ENCODE peak calls at places on chromosomes 7 and 10, in six cellular contexts. One of them, this sample, is unnamed.

GRCh38 chr7:134454277-134454676 is 4.6 kb downstream of the AKR1B1 start:
- DNase-seq in SIG-M5: no peak
- DNase-seq in kidney tubule cell: no peak
- DNase-seq in NCI-H2029: no peak
- DNase-seq in OCI-M1: peak
- DNase-seq in natural killer cell treated with Interleukin-12 subunit alpha and Interleukin-12 subunit beta and Interleukin-15 and Interleukin-18, amount 100 ng/mL, for 72 hours: no peak
- DNase-seq in this sample: no peak

GRCh38 chr7:46206474-46207060 is 285.5 kb upstream of the IGFBP3 start:
- DNase-seq in SIG-M5: no peak
- DNase-seq in kidney tubule cell: peak
- DNase-seq in NCI-H2029: no peak
- DNase-seq in OCI-M1: no peak
- DNase-seq in natural killer cell treated with Interleukin-12 subunit alpha and Interleukin-12 subunit beta and Interleukin-15 and Interleukin-18, amount 100 ng/mL, for 72 hours: no peak
- DNase-seq in this sample: no peak

GRCh38 chr10:36354633-36355032 is 712.5 kb upstream of the FZD8 start:
- DNase-seq in SIG-M5: no peak
- DNase-seq in kidney tubule cell: no peak
- DNase-seq in NCI-H2029: no peak
- DNase-seq in OCI-M1: no peak
- DNase-seq in natural killer cell treated with Interleukin-12 subunit alpha and Interleukin-12 subunit beta and Interleukin-15 and Interleukin-18, amount 100 ng/mL, for 72 hours: no peak
- DNase-seq in this sample: no peak

GRCh38 chr7:3091631-3092030 is 48.0 kb upstream of the CARD11 start:
- DNase-seq in SIG-M5: no peak
- DNase-seq in kidney tubule cell: no peak
- DNase-seq in NCI-H2029: no peak
- DNase-seq in OCI-M1: no peak
- DNase-seq in natural killer cell treated with Interleukin-12 subunit alpha and Interleukin-12 subunit beta and Interleukin-15 and Interleukin-18, amount 100 ng/mL, for 72 hours: no peak
- DNase-seq in this sample: no peak

GRCh38 chr7:44538798-44539668 is 2.1 kb downstream of the NPC1L1 start:
- DNase-seq in SIG-M5: no peak
- DNase-seq in kidney tubule cell: no peak
- DNase-seq in NCI-H2029: no peak
- DNase-seq in OCI-M1: no peak
- DNase-seq in natural killer cell treated with Interleukin-12 subunit alpha and Interleukin-12 subunit beta and Interleukin-15 and Interleukin-18, amount 100 ng/mL, for 72 hours: no peak
- DNase-seq in this sample: no peak

GRCh38 chr7:143416565-143417149 is 8.0 kb upstream of the EPHA1 start:
- DNase-seq in SIG-M5: no peak
- DNase-seq in kidney tubule cell: peak
- DNase-seq in NCI-H2029: no peak
- DNase-seq in OCI-M1: peak
- DNase-seq in natural killer cell treated with Interleukin-12 subunit alpha and Interleukin-12 subunit beta and Interleukin-15 and Interleukin-18, amount 100 ng/mL, for 72 hours: no peak
- DNase-seq in this sample: no peak

GRCh38 chr7:47435889-47436312 is 146.0 kb downstream of the TNS3 start:
- DNase-seq in SIG-M5: no peak
- DNase-seq in kidney tubule cell: peak
- DNase-seq in NCI-H2029: peak
- DNase-seq in OCI-M1: peak
- DNase-seq in natural killer cell treated with Interleukin-12 subunit alpha and Interleukin-12 subunit beta and Interleukin-15 and Interleukin-18, amount 100 ng/mL, for 72 hours: no peak
- DNase-seq in this sample: no peak

GRCh38 chr7:134891262-134892001 is 94.9 kb upstream of the AGBL3 start:
- DNase-seq in SIG-M5: no peak
- DNase-seq in kidney tubule cell: peak
- DNase-seq in NCI-H2029: no peak
- DNase-seq in OCI-M1: peak
- DNase-seq in natural killer cell treated with Interleukin-12 subunit alpha and Interleukin-12 subunit beta and Interleukin-15 and Interleukin-18, amount 100 ng/mL, for 72 hours: no peak
- DNase-seq in this sample: no peak

GRCh38 chr10:52443419-52444388 is 129.6 kb downstream of the DKK1 start:
- DNase-seq in SIG-M5: no peak
- DNase-seq in kidney tubule cell: peak
- DNase-seq in NCI-H2029: no peak
- DNase-seq in OCI-M1: no peak
- DNase-seq in natural killer cell treated with Interleukin-12 subunit alpha and Interleukin-12 subunit beta and Interleukin-15 and Interleukin-18, amount 100 ng/mL, for 72 hours: no peak
- DNase-seq in this sample: no peak

GRCh38 chr10:69479241-69479730 is 28.0 kb downstream of the TSPAN15 start:
- DNase-seq in SIG-M5: no peak
- DNase-seq in kidney tubule cell: no peak
- DNase-seq in NCI-H2029: peak
- DNase-seq in OCI-M1: no peak
- DNase-seq in natural killer cell treated with Interleukin-12 subunit alpha and Interleukin-12 subunit beta and Interleukin-15 and Interleukin-18, amount 100 ng/mL, for 72 hours: no peak
- DNase-seq in this sample: no peak

GRCh38 chr10:119370046-119370770 is 162.8 kb downstream of the GRK5 start:
- DNase-seq in SIG-M5: no peak
- DNase-seq in kidney tubule cell: no peak
- DNase-seq in NCI-H2029: no peak
- DNase-seq in OCI-M1: no peak
- DNase-seq in natural killer cell treated with Interleukin-12 subunit alpha and Interleukin-12 subunit beta and Interleukin-15 and Interleukin-18, amount 100 ng/mL, for 72 hours: no peak
- DNase-seq in this sample: no peak

GRCh38 chr10:132554991-132555647 is 17.5 kb downstream of the INPP5A start:
- DNase-seq in SIG-M5: no peak
- DNase-seq in kidney tubule cell: no peak
- DNase-seq in NCI-H2029: no peak
- DNase-seq in OCI-M1: peak
- DNase-seq in natural killer cell treated with Interleukin-12 subunit alpha and Interleukin-12 subunit beta and Interleukin-15 and Interleukin-18, amount 100 ng/mL, for 72 hours: peak
- DNase-seq in this sample: peak

GRCh38 chr10:71371750-71372166 is 25.0 kb upstream of the CDH23 start:
- DNase-seq in SIG-M5: no peak
- DNase-seq in kidney tubule cell: no peak
- DNase-seq in NCI-H2029: no peak
- DNase-seq in OCI-M1: peak
- DNase-seq in natural killer cell treated with Interleukin-12 subunit alpha and Interleukin-12 subunit beta and Interleukin-15 and Interleukin-18, amount 100 ng/mL, for 72 hours: no peak
- DNase-seq in this sample: no peak

GRCh38 chr7:20624666-20625385 is 9.4 kb downstream of the ABCB5 start:
- DNase-seq in SIG-M5: no peak
- DNase-seq in kidney tubule cell: peak
- DNase-seq in NCI-H2029: no peak
- DNase-seq in OCI-M1: no peak
- DNase-seq in natural killer cell treated with Interleukin-12 subunit alpha and Interleukin-12 subunit beta and Interleukin-15 and Interleukin-18, amount 100 ng/mL, for 72 hours: no peak
- DNase-seq in this sample: no peak

GRCh38 chr7:101624246-101625000 is 4.7 kb downstream of the MYL10 start:
- DNase-seq in SIG-M5: no peak
- DNase-seq in kidney tubule cell: no peak
- DNase-seq in NCI-H2029: no peak
- DNase-seq in OCI-M1: no peak
- DNase-seq in natural killer cell treated with Interleukin-12 subunit alpha and Interleukin-12 subunit beta and Interleukin-15 and Interleukin-18, amount 100 ng/mL, for 72 hours: no peak
- DNase-seq in this sample: no peak

GRCh38 chr7:954330-955238 is at the start of gene ADAP1:
- DNase-seq in SIG-M5: no peak
- DNase-seq in kidney tubule cell: peak
- DNase-seq in NCI-H2029: no peak
- DNase-seq in OCI-M1: peak
- DNase-seq in natural killer cell treated with Interleukin-12 subunit alpha and Interleukin-12 subunit beta and Interleukin-15 and Interleukin-18, amount 100 ng/mL, for 72 hours: peak
- DNase-seq in this sample: peak

GRCh38 chr10:113657544-113657943 is 6.3 kb downstream of the NRAP start:
- DNase-seq in SIG-M5: no peak
- DNase-seq in kidney tubule cell: no peak
- DNase-seq in NCI-H2029: no peak
- DNase-seq in OCI-M1: no peak
- DNase-seq in natural killer cell treated with Interleukin-12 subunit alpha and Interleukin-12 subunit beta and Interleukin-15 and Interleukin-18, amount 100 ng/mL, for 72 hours: no peak
- DNase-seq in this sample: no peak

GRCh38 chr10:73650537-73651331 is 5.1 kb downstream of the SYNPO2L start:
- DNase-seq in SIG-M5: peak
- DNase-seq in kidney tubule cell: no peak
- DNase-seq in NCI-H2029: no peak
- DNase-seq in OCI-M1: peak
- DNase-seq in natural killer cell treated with Interleukin-12 subunit alpha and Interleukin-12 subunit beta and Interleukin-15 and Interleukin-18, amount 100 ng/mL, for 72 hours: no peak
- DNase-seq in this sample: peak

GRCh38 chr10:130301026-130301892 is 165.1 kb downstream of the GLRX3 start:
- DNase-seq in SIG-M5: no peak
- DNase-seq in kidney tubule cell: peak
- DNase-seq in NCI-H2029: peak
- DNase-seq in OCI-M1: peak
- DNase-seq in natural killer cell treated with Interleukin-12 subunit alpha and Interleukin-12 subunit beta and Interleukin-15 and Interleukin-18, amount 100 ng/mL, for 72 hours: peak
- DNase-seq in this sample: peak

GRCh38 chr7:1597361-1597760 is 27.5 kb upstream of the PSMG3 start:
- DNase-seq in SIG-M5: no peak
- DNase-seq in kidney tubule cell: no peak
- DNase-seq in NCI-H2029: no peak
- DNase-seq in OCI-M1: no peak
- DNase-seq in natural killer cell treated with Interleukin-12 subunit alpha and Interleukin-12 subunit beta and Interleukin-15 and Interleukin-18, amount 100 ng/mL, for 72 hours: no peak
- DNase-seq in this sample: no peak

GRCh38 chr7:92834661-92835139 is 1.7 kb downstream of the CDK6 start:
- DNase-seq in SIG-M5: no peak
- DNase-seq in kidney tubule cell: peak
- DNase-seq in NCI-H2029: no peak
- DNase-seq in OCI-M1: peak
- DNase-seq in natural killer cell treated with Interleukin-12 subunit alpha and Interleukin-12 subunit beta and Interleukin-15 and Interleukin-18, amount 100 ng/mL, for 72 hours: peak
- DNase-seq in this sample: no peak

GRCh38 chr7:36084485-36085091 is 68.5 kb upstream of the EEPD1 start:
- DNase-seq in SIG-M5: no peak
- DNase-seq in kidney tubule cell: peak
- DNase-seq in NCI-H2029: peak
- DNase-seq in OCI-M1: no peak
- DNase-seq in natural killer cell treated with Interleukin-12 subunit alpha and Interleukin-12 subunit beta and Interleukin-15 and Interleukin-18, amount 100 ng/mL, for 72 hours: no peak
- DNase-seq in this sample: no peak

GRCh38 chr10:86226016-86226415 is 140.6 kb downstream of the GRID1 start:
- DNase-seq in SIG-M5: no peak
- DNase-seq in kidney tubule cell: no peak
- DNase-seq in NCI-H2029: no peak
- DNase-seq in OCI-M1: no peak
- DNase-seq in natural killer cell treated with Interleukin-12 subunit alpha and Interleukin-12 subunit beta and Interleukin-15 and Interleukin-18, amount 100 ng/mL, for 72 hours: no peak
- DNase-seq in this sample: no peak

GRCh38 chr10:71783917-71784678 is 10.8 kb upstream of the VSIR start:
- DNase-seq in SIG-M5: no peak
- DNase-seq in kidney tubule cell: no peak
- DNase-seq in NCI-H2029: no peak
- DNase-seq in OCI-M1: no peak
- DNase-seq in natural killer cell treated with Interleukin-12 subunit alpha and Interleukin-12 subunit beta and Interleukin-15 and Interleukin-18, amount 100 ng/mL, for 72 hours: no peak
- DNase-seq in this sample: peak

GRCh38 chr10:66869635-66870034 is 56.2 kb upstream of the LRRTM3 start:
- DNase-seq in SIG-M5: no peak
- DNase-seq in kidney tubule cell: no peak
- DNase-seq in NCI-H2029: no peak
- DNase-seq in OCI-M1: no peak
- DNase-seq in natural killer cell treated with Interleukin-12 subunit alpha and Interleukin-12 subunit beta and Interleukin-15 and Interleukin-18, amount 100 ng/mL, for 72 hours: no peak
- DNase-seq in this sample: no peak

GRCh38 chr7:139153832-139154231 is 44.3 kb upstream of the ZC3HAV1 start:
- DNase-seq in SIG-M5: no peak
- DNase-seq in kidney tubule cell: peak
- DNase-seq in NCI-H2029: no peak
- DNase-seq in OCI-M1: peak
- DNase-seq in natural killer cell treated with Interleukin-12 subunit alpha and Interleukin-12 subunit beta and Interleukin-15 and Interleukin-18, amount 100 ng/mL, for 72 hours: no peak
- DNase-seq in this sample: no peak

GRCh38 chr7:131625817-131626372 is 69.5 kb upstream of the PODXL start:
- DNase-seq in SIG-M5: no peak
- DNase-seq in kidney tubule cell: peak
- DNase-seq in NCI-H2029: no peak
- DNase-seq in OCI-M1: no peak
- DNase-seq in natural killer cell treated with Interleukin-12 subunit alpha and Interleukin-12 subunit beta and Interleukin-15 and Interleukin-18, amount 100 ng/mL, for 72 hours: no peak
- DNase-seq in this sample: no peak

GRCh38 chr7:157997991-157998505 is 589.6 kb downstream of the PTPRN2 start:
- DNase-seq in SIG-M5: no peak
- DNase-seq in kidney tubule cell: no peak
- DNase-seq in NCI-H2029: no peak
- DNase-seq in OCI-M1: no peak
- DNase-seq in natural killer cell treated with Interleukin-12 subunit alpha and Interleukin-12 subunit beta and Interleukin-15 and Interleukin-18, amount 100 ng/mL, for 72 hours: no peak
- DNase-seq in this sample: peak

GRCh38 chr7:149882264-149883048 is 8.7 kb downstream of the ATP6V0E2 start:
- DNase-seq in SIG-M5: no peak
- DNase-seq in kidney tubule cell: no peak
- DNase-seq in NCI-H2029: no peak
- DNase-seq in OCI-M1: no peak
- DNase-seq in natural killer cell treated with Interleukin-12 subunit alpha and Interleukin-12 subunit beta and Interleukin-15 and Interleukin-18, amount 100 ng/mL, for 72 hours: peak
- DNase-seq in this sample: no peak

GRCh38 chr7:28986723-28987122 is 28.6 kb upstream of the TRIL start:
- DNase-seq in SIG-M5: peak
- DNase-seq in kidney tubule cell: no peak
- DNase-seq in NCI-H2029: no peak
- DNase-seq in OCI-M1: peak
- DNase-seq in natural killer cell treated with Interleukin-12 subunit alpha and Interleukin-12 subunit beta and Interleukin-15 and Interleukin-18, amount 100 ng/mL, for 72 hours: no peak
- DNase-seq in this sample: no peak

GRCh38 chr10:13704969-13705368 is 118.2 kb downstream of the PRPF18 start:
- DNase-seq in SIG-M5: no peak
- DNase-seq in kidney tubule cell: no peak
- DNase-seq in NCI-H2029: no peak
- DNase-seq in OCI-M1: no peak
- DNase-seq in natural killer cell treated with Interleukin-12 subunit alpha and Interleukin-12 subunit beta and Interleukin-15 and Interleukin-18, amount 100 ng/mL, for 72 hours: no peak
- DNase-seq in this sample: no peak

GRCh38 chr10:90504172-90504571 is 353.7 kb downstream of the HTR7 start:
- DNase-seq in SIG-M5: no peak
- DNase-seq in kidney tubule cell: no peak
- DNase-seq in NCI-H2029: no peak
- DNase-seq in OCI-M1: no peak
- DNase-seq in natural killer cell treated with Interleukin-12 subunit alpha and Interleukin-12 subunit beta and Interleukin-15 and Interleukin-18, amount 100 ng/mL, for 72 hours: no peak
- DNase-seq in this sample: no peak

GRCh38 chr10:28794986-28795385 is 117.7 kb downstream of the BAMBI start:
- DNase-seq in SIG-M5: no peak
- DNase-seq in kidney tubule cell: no peak
- DNase-seq in NCI-H2029: no peak
- DNase-seq in OCI-M1: no peak
- DNase-seq in natural killer cell treated with Interleukin-12 subunit alpha and Interleukin-12 subunit beta and Interleukin-15 and Interleukin-18, amount 100 ng/mL, for 72 hours: no peak
- DNase-seq in this sample: no peak

GRCh38 chr10:3528823-3529222 is 256.2 kb downstream of the KLF6 start:
- DNase-seq in SIG-M5: no peak
- DNase-seq in kidney tubule cell: peak
- DNase-seq in NCI-H2029: no peak
- DNase-seq in OCI-M1: no peak
- DNase-seq in natural killer cell treated with Interleukin-12 subunit alpha and Interleukin-12 subunit beta and Interleukin-15 and Interleukin-18, amount 100 ng/mL, for 72 hours: no peak
- DNase-seq in this sample: no peak

GRCh38 chr7:116367171-116367813 is 132.2 kb upstream of the CAV2 start:
- DNase-seq in SIG-M5: no peak
- DNase-seq in kidney tubule cell: peak
- DNase-seq in NCI-H2029: no peak
- DNase-seq in OCI-M1: no peak
- DNase-seq in natural killer cell treated with Interleukin-12 subunit alpha and Interleukin-12 subunit beta and Interleukin-15 and Interleukin-18, amount 100 ng/mL, for 72 hours: no peak
- DNase-seq in this sample: no peak

GRCh38 chr10:103820101-103821062 is 35.0 kb downstream of the SH3PXD2A start:
- DNase-seq in SIG-M5: no peak
- DNase-seq in kidney tubule cell: no peak
- DNase-seq in NCI-H2029: no peak
- DNase-seq in OCI-M1: no peak
- DNase-seq in natural killer cell treated with Interleukin-12 subunit alpha and Interleukin-12 subunit beta and Interleukin-15 and Interleukin-18, amount 100 ng/mL, for 72 hours: no peak
- DNase-seq in this sample: no peak

This sample was measured in CD14-positive monocyte.